ENCODE peak calls at places on chromosomes 16 and 17, in five cellular contexts. S, N, I, Y and T are unnamed samples.

GRCh38 chr16:2825049-2825742 is 4.9 kb upstream of the ZG16B start:
- DNase-seq in I (peak; percentile 46), Y (no peak), S (no peak), N (no peak), T (no peak)

GRCh38 chr16:26765087-26765486 is 301.6 kb upstream of the C16orf82 start:
- DNase-seq in I (no peak), N (no peak), Y (no peak), S (no peak), T (no peak)

GRCh38 chr16:28503470-28504259 is 3.0 kb downstream of the IL27 start:
- DNase-seq in N (no peak), S (no peak), I (no peak), Y (no peak), T (no peak)

GRCh38 chr16:20910781-20911321 is 10.3 kb downstream of the LYRM1 start:
- DNase-seq in I (no peak), Y (no peak), N (no peak), S (no peak), T (no peak)

GRCh38 chr16:17944345-17944744 is 392.2 kb downstream of the NPIPA8 start:
- DNase-seq in Y (no peak), S (no peak), I (no peak), N (no peak), T (peak; percentile 38)

GRCh38 chr16:69880640-69881133 is 70.4 kb upstream of the CLEC18A start:
- DNase-seq in Y (no peak), I (no peak), N (no peak), S (no peak), T (no peak)

GRCh38 chr16:89170346-89171215 is 967 bp upstream of the CDH15 start:
- DNase-seq in I (peak; percentile 63), N (peak; percentile 85), S (no peak), Y (no peak), T (peak; percentile 33)

GRCh38 chr17:30340957-30341356 is 7.1 kb upstream of the TMIGD1 start:
- DNase-seq in I (no peak), N (no peak), S (no peak), Y (no peak), T (peak; percentile 1)

GRCh38 chr17:59151591-59151990 is 3.4 kb downstream of the SKA2 start:
- DNase-seq in N (no peak), Y (no peak), I (no peak), S (no peak), T (no peak)

GRCh38 chr17:45425125-45425983 is 7.3 kb downstream of the ARHGAP27 start:
- DNase-seq in I (peak; percentile 45), Y (no peak), S (no peak), N (peak; percentile 99), T (peak; percentile 79)

GRCh38 chr17:45676695-45677094 is 107.4 kb upstream of the CRHR1 start:
- DNase-seq in S (no peak), I (no peak), N (no peak), Y (no peak), T (no peak)

GRCh38 chr16:85134794-85135153 is 22.5 kb upstream of the CIBAR2 start:
- DNase-seq in S (no peak), I (no peak), N (no peak), Y (no peak), T (no peak)

GRCh38 chr16:54462151-54462651 is 175.6 kb upstream of the IRX3 start:
- DNase-seq in Y (no peak), S (no peak), N (no peak), I (no peak), T (no peak)

GRCh38 chr17:7289256-7290032 is 5.0 kb downstream of the YBX2 start:
- DNase-seq in S (no peak), N (no peak), I (peak; percentile 79), Y (no peak), T (no peak)

GRCh38 chr16:68857479-68857878 is 14.1 kb downstream of the TANGO6 start:
- DNase-seq in I (no peak), N (no peak), S (no peak), Y (no peak), T (no peak)

DNA sequence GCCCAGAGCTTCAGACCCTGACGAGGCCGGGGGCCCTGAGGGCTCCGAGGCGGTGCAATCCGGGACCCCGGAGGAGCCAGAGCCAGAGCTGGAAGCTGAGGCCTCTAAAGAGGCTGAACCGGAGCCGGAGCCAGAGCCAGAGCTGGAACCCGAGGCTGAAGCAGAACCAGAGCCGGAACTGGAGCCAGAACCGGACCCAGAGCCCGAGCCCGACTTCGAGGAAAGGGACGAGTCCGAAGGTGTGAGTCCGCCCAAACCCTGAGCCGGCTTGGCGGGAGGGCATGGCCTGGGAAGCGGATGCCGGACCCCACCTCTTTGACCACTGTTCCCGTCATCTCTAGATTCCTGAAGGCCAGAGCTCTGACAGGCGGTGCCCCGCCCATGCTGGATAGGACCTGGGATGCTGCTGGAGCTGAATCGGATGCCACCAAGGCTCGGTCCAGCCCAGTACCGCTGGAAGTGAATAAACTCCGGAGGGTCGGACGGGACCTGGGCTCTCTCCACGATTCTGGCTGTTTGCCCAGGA is 4.4 kb downstream of the NOL3 start:
- DNase-seq in S (no peak), I (no peak), N (no peak), Y (no peak), T (no peak)
- H3K4me1 ChIP-seq in S (peaks cover 42% of the 10 kb centered on the region), I (peaks cover 50% of the 10 kb centered on the region), N (peaks cover 29% of the 10 kb centered on the region), Y (peaks cover 26% of the 10 kb centered on the region), T (peaks cover 29% of the 10 kb centered on the region)

DNA sequence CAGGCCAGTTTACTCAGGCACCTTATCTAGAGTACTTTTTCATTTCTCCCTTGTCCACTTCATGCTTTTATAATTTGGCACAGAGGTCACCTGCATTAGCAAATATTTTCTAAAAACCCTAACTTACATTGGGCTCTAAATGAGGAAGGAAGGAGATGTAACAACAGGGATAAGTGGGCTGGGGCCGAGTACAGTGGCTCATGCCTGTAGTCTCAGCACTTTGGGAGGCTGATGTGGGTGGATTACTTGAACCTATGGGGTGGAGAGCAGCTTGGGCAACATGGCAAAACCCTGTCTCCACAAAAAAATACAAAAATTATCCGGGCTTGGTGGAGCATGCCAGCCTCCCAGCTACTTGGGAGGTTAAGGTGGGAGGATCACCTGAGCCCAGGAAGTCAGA is 55.9 kb downstream of the TMEM100 start:
- DNase-seq in N (no peak), Y (no peak), I (no peak), S (no peak), T (no peak)
- H3K4me1 ChIP-seq in N (no peaks in the 10 kb centered on the region), Y (no peaks in the 10 kb centered on the region), I (no peaks in the 10 kb centered on the region), S (no peaks in the 10 kb centered on the region), T (peaks cover 11% of the 10 kb centered on the region)

GRCh38 chr17:61399131-61400057 is at the start of gene TBX2:
- DNase-seq in I (peak; percentile 71), S (no peak), Y (peak; percentile 63), N (peak; percentile 90), T (no peak)
- H3K4me1 ChIP-seq in I (peaks cover 24% of the 10 kb centered on the region), S (peaks cover 52% of the 10 kb centered on the region), Y (peaks cover 9% of the 10 kb centered on the region), N (peaks cover 16% of the 10 kb centered on the region), T (peaks cover 34% of the 10 kb centered on the region)

DNA sequence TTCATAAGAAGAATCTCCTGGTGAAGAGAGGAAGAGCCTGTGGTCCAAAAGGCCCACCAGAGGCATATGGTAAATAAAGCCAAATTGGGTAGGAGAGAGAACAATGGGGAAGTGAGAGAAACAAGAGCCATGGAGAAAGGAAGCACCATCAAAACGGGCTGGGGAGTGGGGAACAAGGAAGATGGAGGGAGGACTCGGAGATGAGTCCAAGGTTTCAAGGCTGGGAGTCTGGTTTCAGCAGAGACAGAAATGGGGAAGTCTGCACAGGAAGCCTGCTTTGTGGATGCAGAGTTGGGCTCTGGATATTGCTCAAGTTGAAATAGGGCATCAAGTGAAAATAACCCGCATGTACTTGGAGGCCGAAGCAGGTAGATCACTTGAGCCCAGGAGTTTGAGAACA is 9.9 kb downstream of the PIK3R5 start:
- DNase-seq in Y (no peak), S (no peak), I (no peak), N (no peak), T (no peak)
- H3K4me1 ChIP-seq in Y (peaks cover 6% of the 10 kb centered on the region), S (peaks cover 95% of the 10 kb centered on the region), I (no peaks in the 10 kb centered on the region), N (no peaks in the 10 kb centered on the region), T (no peaks in the 10 kb centered on the region)

DNA sequence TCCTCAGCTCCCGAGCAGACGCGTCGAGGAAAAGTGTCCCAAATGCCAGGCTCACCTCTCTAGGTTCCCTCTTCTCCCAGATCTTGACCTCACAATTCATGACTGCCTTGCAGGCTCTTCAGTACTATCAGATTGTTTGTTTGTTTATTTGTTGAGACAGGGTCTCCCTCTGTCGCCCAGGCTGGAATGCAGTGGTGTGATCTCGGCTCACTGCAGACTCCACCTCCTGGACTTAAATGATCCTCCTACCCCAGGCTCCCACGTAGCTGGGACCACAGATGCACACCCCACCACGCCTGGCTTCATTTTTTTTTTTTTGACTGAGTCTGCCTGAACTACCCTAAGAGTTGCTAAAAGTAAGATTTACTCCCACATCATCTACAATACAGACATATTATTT is 15.9 kb downstream of the TMEM235 start:
- DNase-seq in S (no peak), Y (no peak), N (no peak), I (no peak), T (no peak)
- H3K4me1 ChIP-seq in S (peaks cover 22% of the 10 kb centered on the region), Y (no peaks in the 10 kb centered on the region), N (peaks cover 10% of the 10 kb centered on the region), I (peaks cover 5% of the 10 kb centered on the region), T (peaks cover 30% of the 10 kb centered on the region)

GRCh38 chr17:2087597-2088211 is 32.8 kb downstream of the HIC1 start:
- DNase-seq in I (peak; percentile 69), S (peak; percentile 61), N (no peak), Y (no peak), T (no peak)
- H3K4me1 ChIP-seq in I (peaks cover 59% of the 10 kb centered on the region), S (peaks cover 55% of the 10 kb centered on the region), N (peaks cover 22% of the 10 kb centered on the region), Y (peaks cover 19% of the 10 kb centered on the region), T (peaks cover 20% of the 10 kb centered on the region)

GRCh38 chr16:87694441-87695125 is 71.2 kb downstream of the KLHDC4 start:
- DNase-seq in I (no peak), S (no peak), N (no peak), Y (no peak), T (no peak)

GRCh38 chr16:87696796-87697195 is 69.0 kb downstream of the KLHDC4 start:
- DNase-seq in N (no peak), S (no peak), I (no peak), Y (no peak), T (no peak)

GRCh38 chr16:87693827-87694226 is 72.0 kb downstream of the KLHDC4 start:
- DNase-seq in I (no peak), N (no peak), S (no peak), Y (no peak), T (no peak)

GRCh38 chr16:87697256-87697655 is 68.5 kb downstream of the KLHDC4 start:
- DNase-seq in I (no peak), N (no peak), Y (no peak), S (no peak), T (no peak)

GRCh38 chr16:87695534-87695933 is 70.3 kb downstream of the KLHDC4 start:
- DNase-seq in S (no peak), I (no peak), Y (no peak), N (no peak), T (no peak)
- H3K4me1 ChIP-seq in S (peaks cover 14% of the 10 kb centered on the region), I (no peaks in the 10 kb centered on the region), Y (no peaks in the 10 kb centered on the region), N (no peaks in the 10 kb centered on the region), T (peaks cover 6% of the 10 kb centered on the region)

GRCh38 chr16:4377573-4378146 is 6.0 kb downstream of the VASN start:
- DNase-seq in S (no peak), N (no peak), Y (no peak), I (no peak), T (no peak)
- H3K4me1 ChIP-seq in S (peaks cover 24% of the 10 kb centered on the region), N (peaks cover 29% of the 10 kb centered on the region), Y (peaks cover 60% of the 10 kb centered on the region), I (peaks cover 42% of the 10 kb centered on the region), T (peaks cover 60% of the 10 kb centered on the region)